ENCODE peak calls at places on chromosomes 4 and X, in four cellular contexts. P is astrocyte of the spinal cord; Q is heart left ventricle; R is activated T-cell treated with anti-CD3 and anti-CD28 coated beads, Interleukin-2, amount 50 U/mL, for 72 hours. G is an unnamed sample.
A peak's percentile ranks its signal among the peaks of the same experiment; 100 is the strongest.

GRCh38 chr4:150244600-150244999 is 166.4 kb downstream of the DCLK2 start:
- DNase-seq in P (peak; percentile 89), Q (no peak), R (no peak), G (no peak)

GRCh38 chr4:165031436-165032211 is at the start of gene TRIM60:
- DNase-seq in P (no peak), Q (no peak), R (no peak), G (no peak)

GRCh38 chrX:42992199-42992943 is 214.4 kb upstream of the PPP1R2C start:
- DNase-seq in P (peak; percentile 3), Q (no peak), R (no peak), G (no peak)

GRCh38 chr4:139243448-139244365 is 36.3 kb downstream of the MGARP start:
- DNase-seq in P (peak; percentile 95), Q (no peak), R (no peak), G (no peak)

GRCh38 chrX:148552775-148553174 is 52.4 kb downstream of the AFF2 start:
- DNase-seq in P (no peak), Q (no peak), R (no peak), G (no peak)

GRCh38 chrX:134891652-134892051 is 99.1 kb upstream of the SMIM10 start:
- DNase-seq in P (no peak), Q (no peak), R (no peak), G (no peak)

GRCh38 chrX:21738145-21738949 is 19.6 kb downstream of the SMPX start:
- DNase-seq in P (peak; percentile 28), Q (no peak), R (no peak), G (no peak)

GRCh38 chr4:37685726-37686372 is 327 bp downstream of the RELL1 start:
- DNase-seq in P (peak; percentile 37), Q (no peak), R (peak; percentile 61), G (peak; percentile 82)

GRCh38 chr4:70589785-70590184 is 2.3 kb upstream of the AMBN start:
- DNase-seq in P (no peak), Q (no peak), R (no peak), G (no peak)

GRCh38 chr4:1081689-1082040 is 31.7 kb downstream of the RNF212 start:
- DNase-seq in P (peak; percentile 40), Q (no peak), R (peak; percentile 34), G (no peak)

GRCh38 chr4:7067147-7067522 is 729 bp downstream of the GRPEL1 start:
- DNase-seq in P (no peak), Q (no peak), R (peak; percentile 58), G (no peak)

GRCh38 chr4:169335331-169335730 is 64.6 kb upstream of the SH3RF1 start:
- DNase-seq in P (no peak), Q (no peak), R (no peak), G (no peak)

GRCh38 chrX:10112510-10112909 is 44.3 kb upstream of the CLCN4 start:
- DNase-seq in P (no peak), Q (no peak), R (peak; percentile 23), G (no peak)

GRCh38 chr4:7392438-7393374 is 42.0 kb downstream of the PSAPL1 start:
- DNase-seq in P (peak; percentile 21), Q (peak; percentile 64), R (no peak), G (no peak)

GRCh38 chrX:153685179-153685536 is 2.6 kb upstream of the SLC6A8 start:
- DNase-seq in P (no peak), Q (no peak), R (no peak), G (peak; percentile 64)

GRCh38 chr4:121685257-121685656 is 11.5 kb downstream of the ANXA5 start:
- DNase-seq in P (no peak), Q (no peak), R (no peak), G (no peak)

GRCh38 chr4:117941611-117942010 is 92.7 kb upstream of the NDST3 start:
- DNase-seq in P (no peak), Q (no peak), R (no peak), G (no peak)

GRCh38 chrX:119734897-119735339 is 23.5 kb upstream of the SOWAHD start:
- DNase-seq in P (no peak), Q (peak; percentile 77), R (no peak), G (peak; percentile 78)

GRCh38 chrX:149910178-149910695 is 19.1 kb upstream of the HSFX4 start:
- DNase-seq in P (no peak), Q (no peak), R (no peak), G (no peak)

GRCh38 chr4:30789219-30789671 is 69.1 kb downstream of the PCDH7 start:
- DNase-seq in P (no peak), Q (no peak), R (no peak), G (no peak)

GRCh38 chr4:140019619-140020367 is 134.2 kb downstream of the MAML3 start:
- DNase-seq in P (no peak), Q (no peak), R (no peak), G (no peak)

GRCh38 chr4:55407119-55407518 is 11.4 kb downstream of the TMEM165 start:
- DNase-seq in P (no peak), Q (no peak), R (no peak), G (no peak)

GRCh38 chr4:150668824-150669223 is 86.9 kb downstream of the MAB21L2 start:
- DNase-seq in P (no peak), Q (no peak), R (no peak), G (no peak)

GRCh38 chr4:8739820-8740665 is 131.6 kb downstream of the HMX1 start:
- DNase-seq in P (no peak), Q (no peak), R (no peak), G (peak; percentile 53)

GRCh38 chr4:122687450-122688121 is 44.9 kb upstream of the BBS12 start:
- DNase-seq in P (no peak), Q (no peak), R (no peak), G (no peak)

GRCh38 chr4:60216752-60217151 is 983.4 kb upstream of the ADGRL3 start:
- DNase-seq in P (peak; percentile 47), Q (no peak), R (no peak), G (no peak)